ENCODE peak calls at places on chromosome 10, in seven cellular contexts. L, U, S, W, R, H and C are unnamed samples.

GRCh38 chr10:19908991-19909699 is 92.9 kb downstream of the PLXDC2 start:
- DNase-seq in U (no peak), S (no peak), L (no peak), R (no peak), H (no peak), W (peak; percentile 72), C (no peak)

GRCh38 chr10:23340346-23340745 is 4.3 kb downstream of the C10orf67 start:
- DNase-seq in R (no peak), H (no peak), W (no peak), S (no peak), U (no peak), L (no peak), C (no peak)

GRCh38 chr10:94403823-94404228 is 1.5 kb downstream of the TBC1D12 start:
- DNase-seq in S (peak; percentile 47), L (no peak), R (peak; percentile 55), H (no peak), W (no peak), U (no peak), C (no peak)

GRCh38 chr10:128643658-128644057 is 517.4 kb upstream of the MKI67 start:
- DNase-seq in L (no peak), S (no peak), W (peak; percentile 2), R (no peak), U (no peak), H (no peak), C (no peak)

GRCh38 chr10:8036521-8037198 is 17.8 kb upstream of the GATA3 start:
- DNase-seq in W (no peak), S (no peak), R (no peak), H (no peak), L (peak; percentile 48), U (no peak), C (no peak)

GRCh38 chr10:124588736-124589451 is 127.3 kb downstream of the LHPP start:
- DNase-seq in U (peak; percentile 45), R (peak; percentile 60), W (peak; percentile 49), L (no peak), H (no peak), S (peak; percentile 33), C (peak; percentile 16)

GRCh38 chr10:36281871-36282331 is 639.8 kb upstream of the FZD8 start:
- DNase-seq in H (no peak), W (peak; percentile 5), U (peak; percentile 29), L (no peak), S (peak; percentile 14), R (peak; percentile 18), C (peak; percentile 66)

GRCh38 chr10:127889605-127890195 is 3.0 kb downstream of the CLRN3 start:
- DNase-seq in U (peak; percentile 70), W (peak; percentile 78), H (no peak), L (no peak), S (peak; percentile 82), R (peak; percentile 27), C (peak; percentile 79)

GRCh38 chr10:70440296-70441160 is 953 bp downstream of the NODAL start:
- DNase-seq in R (no peak), W (no peak), H (no peak), S (no peak), U (no peak), L (peak; percentile 92), C (no peak)

DNA sequence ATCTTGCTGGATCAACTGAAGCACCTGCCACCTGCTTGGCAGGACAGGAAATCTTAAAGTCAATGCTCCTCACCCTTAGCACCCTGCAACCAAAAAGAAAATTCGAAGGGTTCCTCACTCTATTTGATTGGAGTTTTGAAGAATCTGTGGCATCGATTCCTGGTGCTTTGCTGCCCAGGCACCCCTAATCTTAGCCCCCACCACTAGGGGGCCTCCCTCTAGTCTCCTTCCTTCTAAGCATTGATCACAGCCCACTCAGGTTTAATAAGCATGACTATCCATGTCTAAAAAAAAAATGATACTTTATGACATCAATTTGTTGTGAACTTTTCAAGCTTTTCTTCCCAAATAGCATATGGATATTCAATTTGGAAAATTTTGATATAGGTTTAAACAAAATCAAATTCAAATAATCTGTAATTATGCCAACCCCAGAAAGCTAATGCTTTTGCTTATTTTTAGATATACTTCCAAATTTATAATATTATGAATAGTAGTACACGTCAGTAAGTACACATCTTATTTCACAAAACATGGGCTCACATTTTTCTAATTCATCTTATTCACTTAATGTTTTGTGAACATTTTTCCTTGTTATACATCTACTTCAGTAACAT is 45.3 kb downstream of the NRG3 start:
- DNase-seq in U (no peak), H (no peak), S (no peak), R (no peak), L (peak; percentile 74), W (no peak), C (peak; percentile 23)
- TF ChIP-seq CTCF in U (peak; percentile 38), H (peak; percentile 37), S (no peak), R (no peak), L (peak; percentile 96), W (no peak), C (peak; percentile 75)

GRCh38 chr10:107168739-107169138 is 4.2 kb upstream of the SORCS1 start:
- DNase-seq in S (no peak), H (no peak), W (no peak), R (no peak), L (no peak), U (no peak), C (no peak)
- TF ChIP-seq CTCF in S (no peak), H (no peak), W (no peak), R (no peak), L (no peak), U (no peak), C (no peak)

DNA sequence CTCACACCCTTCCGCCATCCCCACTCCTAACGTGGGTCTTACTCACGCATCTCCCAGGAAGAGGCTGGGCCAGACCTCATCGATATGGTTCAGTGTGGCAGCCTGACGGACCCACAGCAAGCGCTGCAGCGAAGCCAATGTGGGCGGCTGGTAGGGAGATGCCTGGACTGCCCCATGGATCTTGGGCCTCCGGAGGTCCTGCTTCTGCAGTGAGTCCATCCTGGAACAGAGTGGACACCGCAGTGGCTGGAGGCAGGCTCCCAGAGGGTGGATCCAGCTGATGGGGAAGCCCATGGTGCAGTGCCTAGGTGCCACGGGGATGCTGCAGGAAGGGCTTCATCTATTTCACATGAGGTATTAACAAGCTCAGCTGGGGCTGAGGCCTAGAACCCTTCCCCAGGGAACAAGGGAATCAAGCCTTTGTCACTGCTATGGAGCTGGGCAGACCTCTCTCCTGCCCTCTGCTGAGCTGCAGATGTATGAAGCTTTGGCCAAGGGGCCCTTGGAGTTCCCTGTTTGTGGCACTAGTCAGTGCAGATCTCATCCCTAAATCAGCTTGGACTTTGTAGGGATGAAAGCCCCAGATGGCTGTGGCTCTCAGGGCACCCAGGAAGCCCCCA is 13.7 kb upstream of the SAMD8 start:
- DNase-seq in H (no peak), S (peak; percentile 31), U (peak; percentile 46), R (peak; percentile 33), W (no peak), L (peak; percentile 80), C (peak; percentile 34)
- TF ChIP-seq CTCF in H (peak; percentile 12), S (peak; percentile 41), U (peak; percentile 38), R (peak; percentile 39), W (peak; percentile 46), L (peak; percentile 81), C (peak; percentile 56)

GRCh38 chr10:80265740-80266512 is 23.5 kb downstream of the MAT1A start:
- DNase-seq in U (no peak), L (peak; percentile 78), R (no peak), S (no peak), W (no peak), H (no peak), C (no peak)

GRCh38 chr10:80259405-80259871 is 30.0 kb downstream of the MAT1A start:
- DNase-seq in H (no peak), S (peak; percentile 15), R (peak; percentile 8), L (peak; percentile 47), W (no peak), U (peak; percentile 28), C (no peak)

GRCh38 chr10:80260295-80261243 is 28.9 kb downstream of the MAT1A start:
- DNase-seq in H (no peak), U (peak; percentile 21), R (peak; percentile 18), S (peak; percentile 6), W (no peak), L (peak; percentile 89), C (peak; percentile 25)

GRCh38 chr10:80264081-80265056 is 25.1 kb downstream of the MAT1A start:
- DNase-seq in U (no peak), L (peak; percentile 49), W (no peak), S (no peak), H (no peak), R (no peak), C (no peak)

GRCh38 chr10:80261316-80262030 is 28.0 kb downstream of the MAT1A start:
- DNase-seq in L (peak; percentile 37), H (no peak), S (no peak), U (no peak), W (no peak), R (no peak), C (no peak)
- TF ChIP-seq CTCF in L (peak; percentile 48), H (peak; percentile 10), S (no peak), U (no peak), W (no peak), R (no peak), C (no peak)

GRCh38 chr10:121237718-121238117 is 360.5 kb downstream of the FGFR2 start:
- DNase-seq in L (no peak), S (no peak), W (no peak), U (no peak), H (no peak), R (no peak), C (no peak)
- TF ChIP-seq CTCF in L (peak; percentile 67), S (no peak), W (no peak), U (no peak), H (peak; percentile 42), R (no peak), C (no peak)

GRCh38 chr10:17872191-17873091 is 63.3 kb downstream of the MRC1 start:
- DNase-seq in R (peak; percentile 51), U (peak; percentile 60), S (peak; percentile 52), W (peak; percentile 10), H (peak; percentile 23), L (peak; percentile 64), C (peak; percentile 63)
- TF ChIP-seq CTCF in R (peak; percentile 40), U (peak; percentile 52), S (peak; percentile 50), W (peak; percentile 18), H (peak; percentile 54), L (peak; percentile 73), C (peak; percentile 64)

GRCh38 chr10:34156781-34157425 is 658.2 kb downstream of the PARD3 start:
- DNase-seq in L (no peak), U (peak; percentile 27), H (no peak), S (peak; percentile 94), W (peak; percentile 54), R (peak; percentile 22), C (peak; percentile 73)
- TF ChIP-seq CTCF in L (peak; percentile 26), U (no peak), H (no peak), S (peak; percentile 45), W (peak; percentile 21), R (peak; percentile 30), C (peak; percentile 56)

DNA sequence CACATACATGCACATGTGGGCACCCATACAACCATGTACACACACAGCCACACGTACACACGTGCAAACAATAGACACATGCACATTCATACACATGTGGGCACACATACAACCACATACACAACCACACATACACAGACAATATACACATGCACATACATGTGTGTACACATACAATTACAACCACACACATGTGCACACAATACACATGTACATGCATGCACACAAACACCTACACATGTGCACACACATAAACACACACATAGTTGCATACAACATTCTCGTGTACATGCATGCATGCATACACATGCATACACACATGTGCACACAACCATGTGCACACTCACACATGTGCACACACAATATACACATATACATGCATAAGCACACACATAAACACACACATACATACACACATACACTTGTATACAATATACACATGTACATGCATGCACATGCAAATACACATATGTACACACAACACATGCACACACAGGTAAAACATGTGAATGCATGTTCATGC is 118.6 kb upstream of the FRMD4A start:
- DNase-seq in W (no peak), S (no peak), R (no peak), U (no peak), L (no peak), H (no peak), C (no peak)
- TF ChIP-seq CTCF in W (no peak), S (no peak), R (no peak), U (no peak), L (no peak), H (no peak), C (no peak)